ENCODE peak calls at places on chromosomes 16 and 17, in seven cellular contexts. M is skeletal muscle cell; R is Calu3; Q is stimulated activated CD8-positive, alpha-beta memory T cell treated with anti-CD3 and anti-CD28 coated beads, Interleukin-7, amount 100 ng/mL, for 24 hours; K is lower leg skin; A is Jurkat, Clone E6-1; U is DMS153. P is an unnamed sample.

GRCh38 chr16:11416228-11417001 is 71.2 kb downstream of the RMI2 start:
- DNase-seq in M (no peak), R (no peak), Q (no peak), U (no peak), K (no peak), A (no peak), P (no peak)

GRCh38 chr17:62057696-62058095 is 7.4 kb downstream of the MED13 start:
- DNase-seq in U (no peak), K (no peak), A (no peak), Q (no peak), M (no peak), R (no peak), P (no peak)

GRCh38 chr16:12522334-12522733 is 281.4 kb downstream of the CPPED1 start:
- DNase-seq in A (no peak), U (no peak), M (no peak), Q (no peak), K (no peak), R (no peak), P (no peak)

GRCh38 chr16:71854369-71854948 is 8.7 kb downstream of the ATXN1L start:
- DNase-seq in U (no peak), M (no peak), K (no peak), Q (no peak), A (no peak), R (no peak), P (no peak)

GRCh38 chr17:17391575-17392370 is 85.0 kb upstream of the MED9 start:
- DNase-seq in M (no peak), Q (peak), U (no peak), K (no peak), R (no peak), A (peak), P (peak)

GRCh38 chr17:44081681-44082080 is 11.1 kb downstream of the G6PC3 start:
- DNase-seq in K (no peak), Q (no peak), U (no peak), M (no peak), R (no peak), A (no peak), P (no peak)

GRCh38 chr17:7035591-7036368 is at the start of gene SLC16A13:
- DNase-seq in K (peak), A (peak), U (peak), R (peak), M (peak), Q (peak), P (peak)

GRCh38 chr16:70750893-70751467 is 50.0 kb downstream of the VAC14 start:
- DNase-seq in K (no peak), U (no peak), A (no peak), R (no peak), Q (no peak), M (peak), P (no peak)

GRCh38 chr17:77742579-77742978 is 215.9 kb upstream of the TNRC6C start:
- DNase-seq in Q (no peak), A (no peak), U (no peak), R (no peak), M (no peak), K (no peak), P (no peak)

GRCh38 chr16:15672514-15673167 is 22.6 kb downstream of the NDE1 start:
- DNase-seq in U (peak), K (peak), M (peak), R (peak), Q (peak), A (peak), P (peak)

GRCh38 chr17:60393840-60394529 is 2.1 kb upstream of the USP32 start:
- DNase-seq in U (no peak), Q (no peak), M (no peak), R (peak), K (no peak), A (no peak), P (no peak)

GRCh38 chr17:78709119-78709681 is 72.9 kb downstream of the CYTH1 start:
- DNase-seq in M (no peak), A (peak), R (no peak), K (no peak), Q (no peak), U (no peak), P (peak)

GRCh38 chr17:76924345-76925332 is 56.4 kb downstream of the MGAT5B start:
- DNase-seq in U (peak), Q (no peak), K (no peak), A (no peak), R (no peak), M (no peak), P (no peak)

GRCh38 chr16:84183572-84183875 is 3.3 kb downstream of the TAF1C start:
- DNase-seq in U (no peak), Q (no peak), M (no peak), R (no peak), A (no peak), K (no peak), P (no peak)

GRCh38 chr16:10009691-10010090 is 172.5 kb downstream of the GRIN2A start:
- DNase-seq in U (no peak), K (no peak), Q (no peak), M (no peak), A (no peak), R (no peak), P (no peak)

GRCh38 chr17:49442051-49442450 is 27.4 kb upstream of the PHB1 start:
- DNase-seq in R (no peak), Q (no peak), K (no peak), U (no peak), M (no peak), A (no peak), P (no peak)

GRCh38 chr17:979539-980405 is at the start of gene NXN:
- DNase-seq in K (peak), U (no peak), R (peak), M (no peak), Q (peak), A (peak), P (peak)

GRCh38 chr16:711548-712320 is 3.2 kb upstream of the METRN start:
- DNase-seq in Q (peak), M (no peak), U (no peak), A (no peak), R (peak), K (peak), P (peak)

GRCh38 chr16:88066680-88067529 is 115.7 kb downstream of the BANP start:
- DNase-seq in M (no peak), A (no peak), Q (no peak), K (no peak), R (no peak), U (no peak), P (no peak)

GRCh38 chr16:83549836-83550569 is 257.8 kb upstream of the HSBP1 start:
- DNase-seq in Q (no peak), K (no peak), A (no peak), R (no peak), M (no peak), U (no peak), P (no peak)

GRCh38 chr17:16342979-16343378 is 10.3 kb downstream of the CENPV start:
- DNase-seq in R (no peak), M (no peak), A (no peak), Q (no peak), K (no peak), U (no peak), P (no peak)

GRCh38 chr17:45123076-45123770 is 9.1 kb downstream of the PLCD3 start:
- DNase-seq in U (no peak), M (no peak), Q (no peak), K (no peak), A (no peak), R (no peak), P (no peak)

GRCh38 chr16:50476486-50477260 is 71.5 kb upstream of the NKD1 start:
- DNase-seq in A (no peak), M (no peak), K (peak), Q (no peak), R (no peak), U (no peak), P (no peak)

GRCh38 chr16:86951831-86952598 is 365.2 kb downstream of the C16orf95 start:
- DNase-seq in R (no peak), M (peak), K (no peak), Q (no peak), A (no peak), U (no peak), P (no peak)

GRCh38 chr16:70337814-70338213 is 8.9 kb upstream of the DDX19A start:
- DNase-seq in K (no peak), Q (no peak), A (no peak), U (no peak), R (no peak), M (no peak), P (no peak)

GRCh38 chr16:90004577-90004976 is 14.7 kb downstream of the DBNDD1 start:
- DNase-seq in M (no peak), Q (no peak), K (no peak), R (no peak), A (no peak), U (no peak), P (no peak)

GRCh38 chr17:71580220-71580619 is 540.6 kb upstream of the SOX9 start:
- DNase-seq in K (no peak), A (no peak), U (no peak), Q (no peak), R (no peak), M (no peak), P (no peak)

GRCh38 chr17:21285164-21286065 is 904 bp downstream of the MAP2K3 start:
- DNase-seq in K (peak), U (no peak), R (no peak), Q (no peak), A (no peak), M (no peak), P (no peak)

GRCh38 chr16:88468289-88469129 is 15.4 kb downstream of the ZFPM1 start:
- DNase-seq in A (peak), U (no peak), K (no peak), M (no peak), Q (no peak), R (no peak), P (no peak)

GRCh38 chr17:72774251-72774650 is 318.2 kb downstream of the SLC39A11 start:
- DNase-seq in R (no peak), M (no peak), K (no peak), A (no peak), U (no peak), Q (no peak), P (no peak)

P was measured in naive B cell.